ENCODE peak calls at places on chromosomes 13 and 19, in seven cellular contexts. L is NCI-H2081, G is heart right ventricle, Y is NCI-H2171 treated with DMSO at 0.1 percent for 48 hours, V is caudate nucleus, E is GM04504, R is hypothalamus. W is an unnamed sample.
A peak's percentile ranks its signal among the peaks of the same experiment; 100 is the strongest.

GRCh38 chr13:111873676-111874178 is 193.2 kb upstream of the SOX1 start:
- DNase-seq in R (no peak), E (no peak), V (no peak), Y (no peak), G (no peak), L (no peak), W (no peak)

GRCh38 chr13:30763786-30764440 is 28.6 kb downstream of the ALOX5AP start:
- DNase-seq in R (no peak), V (no peak), G (no peak), E (no peak), L (no peak), Y (no peak), W (no peak)

GRCh38 chr19:19342086-19343015 is 21.7 kb downstream of the MAU2 start:
- DNase-seq in L (peak; percentile 42), Y (peak; percentile 28), G (peak; percentile 64), V (peak; percentile 25), E (no peak), R (peak; percentile 29), W (no peak)

GRCh38 chr13:30806784-30807183 is 71.4 kb downstream of the ALOX5AP start:
- DNase-seq in L (no peak), Y (no peak), V (no peak), R (no peak), G (no peak), E (peak; percentile 47), W (no peak)

GRCh38 chr19:12293771-12294307 is 844 bp downstream of the ZNF44 start:
- DNase-seq in R (peak; percentile 3), V (no peak), G (peak; percentile 53), L (peak; percentile 37), E (peak; percentile 20), Y (no peak), W (peak; percentile 2)

GRCh38 chr13:72062566-72062965 is 195.6 kb upstream of the DACH1 start:
- DNase-seq in E (no peak), Y (no peak), R (no peak), L (peak; percentile 20), V (no peak), G (peak; percentile 9), W (no peak)

GRCh38 chr13:34364633-34365032 is 546.7 kb downstream of the RFC3 start:
- DNase-seq in V (no peak), G (no peak), Y (no peak), L (no peak), R (no peak), E (no peak), W (no peak)

GRCh38 chr13:53411443-53411842 is 382.8 kb downstream of the OLFM4 start:
- DNase-seq in R (no peak), E (no peak), L (peak; percentile 75), V (no peak), Y (no peak), G (no peak), W (no peak)

GRCh38 chr13:105703843-105704242 is 831.6 kb downstream of the EFNB2 start:
- DNase-seq in G (no peak), Y (no peak), E (no peak), R (no peak), L (no peak), V (no peak), W (no peak)

GRCh38 chr19:45863840-45864628 is at the start of gene FOXA3:
- DNase-seq in V (no peak), L (peak; percentile 28), E (no peak), R (peak; percentile 22), G (peak; percentile 43), Y (no peak), W (no peak)

GRCh38 chr13:32048816-32049215 is 17.2 kb downstream of the FRY start:
- DNase-seq in R (no peak), L (peak; percentile 13), Y (no peak), G (no peak), V (no peak), E (no peak), W (no peak)

GRCh38 chr19:41864374-41864773 is 4.3 kb downstream of the RPS19 start:
- DNase-seq in Y (no peak), G (no peak), R (no peak), E (no peak), L (no peak), V (no peak), W (no peak)

GRCh38 chr19:35903550-35904179 is 1.3 kb downstream of the HCST start:
- DNase-seq in Y (peak; percentile 11), R (peak; percentile 50), G (peak; percentile 70), L (peak; percentile 31), E (peak; percentile 48), V (peak; percentile 30), W (no peak)

GRCh38 chr19:38583985-38584305 is 33.8 kb downstream of the MAP4K1 start:
- DNase-seq in L (no peak), G (no peak), V (no peak), Y (no peak), E (no peak), R (no peak), W (no peak)

GRCh38 chr13:99956473-99957349 is 14.9 kb downstream of the ZIC5 start:
- DNase-seq in E (no peak), L (no peak), Y (no peak), G (no peak), V (no peak), R (no peak), W (no peak)

GRCh38 chr13:105904034-105904742 is 631.3 kb downstream of the EFNB2 start:
- DNase-seq in V (no peak), E (no peak), L (no peak), G (no peak), Y (no peak), R (no peak), W (no peak)

GRCh38 chr13:113763961-113764792 is 5.2 kb downstream of the TMEM255B start:
- DNase-seq in L (no peak), V (no peak), G (no peak), E (no peak), Y (no peak), R (no peak), W (no peak)

GRCh38 chr13:41751277-41751676 is 209.6 kb downstream of the VWA8 start:
- DNase-seq in R (no peak), V (no peak), Y (no peak), G (no peak), E (no peak), L (no peak), W (no peak)

GRCh38 chr19:10620786-10621185 is 4.6 kb upstream of the SLC44A2 start:
- DNase-seq in G (no peak), Y (no peak), E (no peak), L (no peak), V (no peak), R (no peak), W (no peak)

GRCh38 chr19:46298477-46299003 is 1.7 kb downstream of the HIF3A start:
- DNase-seq in E (no peak), G (no peak), R (no peak), Y (no peak), L (no peak), V (no peak), W (no peak)

GRCh38 chr13:98199480-98199879 is 22.4 kb upstream of the RNF113B start:
- DNase-seq in E (no peak), G (no peak), R (no peak), L (peak; percentile 80), Y (no peak), V (no peak), W (no peak)

GRCh38 chr13:113883314-113883811 is 19.5 kb upstream of the GAS6 start:
- DNase-seq in L (no peak), R (no peak), E (no peak), G (no peak), V (no peak), Y (no peak), W (no peak)

GRCh38 chr19:723247-723646 is 14.5 kb downstream of the PALM start:
- DNase-seq in E (no peak), G (no peak), Y (no peak), V (no peak), L (no peak), R (no peak), W (no peak)

GRCh38 chr13:30113983-30114491 is 193.3 kb downstream of the KATNAL1 start:
- DNase-seq in G (no peak), R (no peak), Y (no peak), V (no peak), L (peak; percentile 7), E (no peak), W (no peak)

GRCh38 chr13:106522898-106523525 is 12.4 kb downstream of the EFNB2 start:
- DNase-seq in Y (no peak), G (no peak), L (no peak), E (no peak), V (no peak), R (no peak), W (no peak)

GRCh38 chr19:15297416-15298224 is 34.7 kb downstream of the BRD4 start:
- DNase-seq in G (no peak), V (no peak), E (no peak), R (no peak), Y (no peak), L (peak; percentile 58), W (no peak)

GRCh38 chr13:111937763-111938375 is 129.1 kb upstream of the SOX1 start:
- DNase-seq in G (no peak), V (no peak), L (peak; percentile 21), E (no peak), Y (peak; percentile 3), R (no peak), W (no peak)

GRCh38 chr13:28618595-28618994 is 40.3 kb upstream of the POMP start:
- DNase-seq in G (no peak), L (no peak), V (no peak), Y (no peak), E (no peak), R (no peak), W (no peak)

GRCh38 chr13:113804017-113804702 is 45.1 kb downstream of the TMEM255B start:
- DNase-seq in V (no peak), G (no peak), E (no peak), Y (no peak), L (no peak), R (no peak), W (no peak)

GRCh38 chr19:48575931-48576622 is 24.1 kb downstream of the SULT2B1 start:
- DNase-seq in V (no peak), Y (no peak), E (no peak), R (no peak), G (no peak), L (no peak), W (no peak)

GRCh38 chr19:15195381-15195964 is 5.3 kb downstream of the NOTCH3 start:
- DNase-seq in L (no peak), Y (peak; percentile 56), R (no peak), V (no peak), G (peak; percentile 67), E (no peak), W (no peak)

GRCh38 chr19:14954071-14954655 is 12.9 kb downstream of the OR7C2 start:
- DNase-seq in L (no peak), R (no peak), V (no peak), E (no peak), G (no peak), Y (no peak), W (no peak)

GRCh38 chr19:3580156-3580955 is 4.9 kb upstream of the GIPC3 start:
- DNase-seq in R (no peak), Y (no peak), L (no peak), G (no peak), E (peak; percentile 91), V (no peak), W (no peak)

GRCh38 chr13:40897058-40897457 is 107.6 kb downstream of the SLC25A15 start:
- DNase-seq in L (no peak), V (no peak), R (no peak), G (no peak), E (no peak), Y (no peak), W (no peak)

GRCh38 chr19:38228491-38229439 is 4.7 kb upstream of the DPF1 start:
- DNase-seq in Y (peak; percentile 66), V (no peak), G (no peak), R (peak; percentile 51), E (no peak), L (no peak), W (peak; percentile 22)

GRCh38 chr13:105597573-105597972 is 937.9 kb downstream of the EFNB2 start:
- DNase-seq in V (no peak), R (no peak), G (no peak), L (no peak), E (no peak), Y (no peak), W (no peak)

W was measured in hippocampal formation.